ENCODE peak calls at places on chromosomes 11 and 22, in four cellular contexts. One of them, this sample, is unnamed.

GRCh38 chr11:76174330-76174729 is 32.0 kb downstream of the WNT11 start:
- DNase-seq in HepG2: no peak
- DNase-seq in K562: no peak
- DNase-seq in A549: no peak
- DNase-seq in this sample: no peak

GRCh38 chr11:65778901-65779668 is 1.7 kb downstream of the AP5B1 start:
- DNase-seq in HepG2: no peak
- DNase-seq in A549: no peak
- DNase-seq in K562: no peak
- DNase-seq in this sample: no peak

GRCh38 chr22:30251661-30252226 is 5.2 kb upstream of the LIF start:
- DNase-seq in HepG2: no peak
- DNase-seq in A549: no peak
- DNase-seq in K562: no peak
- DNase-seq in this sample: no peak

GRCh38 chr11:32706985-32707736 is 87.3 kb downstream of the CCDC73 start:
- DNase-seq in HepG2: peak
- DNase-seq in A549: peak
- DNase-seq in K562: no peak
- DNase-seq in this sample: no peak

GRCh38 chr22:26949193-26949592 is 291.8 kb downstream of the MIAT start:
- DNase-seq in HepG2: no peak
- DNase-seq in K562: no peak
- DNase-seq in A549: no peak
- DNase-seq in this sample: peak

GRCh38 chr11:74494916-74495315 is 1.4 kb upstream of the LIPT2 start:
- DNase-seq in K562: no peak
- DNase-seq in HepG2: no peak
- DNase-seq in A549: no peak
- DNase-seq in this sample: no peak

GRCh38 chr11:23903044-23903704 is 593.7 kb upstream of the LUZP2 start:
- DNase-seq in K562: no peak
- DNase-seq in A549: no peak
- DNase-seq in HepG2: peak
- DNase-seq in this sample: no peak

GRCh38 chr11:11963842-11964773 is 44.3 kb downstream of the DKK3 start:
- DNase-seq in A549: no peak
- DNase-seq in HepG2: no peak
- DNase-seq in K562: no peak
- DNase-seq in this sample: no peak

GRCh38 chr11:96306933-96307747 is 35.9 kb downstream of the MAML2 start:
- DNase-seq in HepG2: peak
- DNase-seq in A549: peak
- DNase-seq in K562: peak
- DNase-seq in this sample: no peak

GRCh38 chr22:19419464-19420178 is 11.9 kb downstream of the HIRA start:
- DNase-seq in A549: no peak
- DNase-seq in K562: peak
- DNase-seq in HepG2: no peak
- DNase-seq in this sample: no peak

GRCh38 chr11:12569499-12570040 is 104.7 kb upstream of the TEAD1 start:
- DNase-seq in K562: no peak
- DNase-seq in HepG2: no peak
- DNase-seq in A549: no peak
- DNase-seq in this sample: no peak

GRCh38 chr22:40637181-40638150 is 947 bp upstream of the MRTFA start:
- DNase-seq in HepG2: no peak
- DNase-seq in K562: peak
- DNase-seq in A549: no peak
- DNase-seq in this sample: peak

GRCh38 chr11:73469401-73469800 is 93.2 kb downstream of the RELT start:
- DNase-seq in HepG2: no peak
- DNase-seq in A549: no peak
- DNase-seq in K562: no peak
- DNase-seq in this sample: no peak

GRCh38 chr11:2320591-2321310 is 18.9 kb downstream of the TSPAN32 start:
- DNase-seq in A549: no peak
- DNase-seq in K562: no peak
- DNase-seq in HepG2: no peak
- DNase-seq in this sample: no peak
- TF ChIP-seq NR3C1 in A549: no peak
- TF ChIP-seq NR3C1 in K562: no peak
- TF ChIP-seq NR3C1 in HepG2: no peak
- TF ChIP-seq NR3C1 in this sample: no peak

GRCh38 chr11:113313601-113314000 is 782 bp upstream of the TTC12 start:
- DNase-seq in HepG2: no peak
- DNase-seq in A549: no peak
- DNase-seq in K562: no peak
- DNase-seq in this sample: no peak
- TF ChIP-seq NR3C1 in HepG2: no peak
- TF ChIP-seq NR3C1 in A549: no peak
- TF ChIP-seq NR3C1 in K562: no peak
- TF ChIP-seq NR3C1 in this sample: no peak

DNA sequence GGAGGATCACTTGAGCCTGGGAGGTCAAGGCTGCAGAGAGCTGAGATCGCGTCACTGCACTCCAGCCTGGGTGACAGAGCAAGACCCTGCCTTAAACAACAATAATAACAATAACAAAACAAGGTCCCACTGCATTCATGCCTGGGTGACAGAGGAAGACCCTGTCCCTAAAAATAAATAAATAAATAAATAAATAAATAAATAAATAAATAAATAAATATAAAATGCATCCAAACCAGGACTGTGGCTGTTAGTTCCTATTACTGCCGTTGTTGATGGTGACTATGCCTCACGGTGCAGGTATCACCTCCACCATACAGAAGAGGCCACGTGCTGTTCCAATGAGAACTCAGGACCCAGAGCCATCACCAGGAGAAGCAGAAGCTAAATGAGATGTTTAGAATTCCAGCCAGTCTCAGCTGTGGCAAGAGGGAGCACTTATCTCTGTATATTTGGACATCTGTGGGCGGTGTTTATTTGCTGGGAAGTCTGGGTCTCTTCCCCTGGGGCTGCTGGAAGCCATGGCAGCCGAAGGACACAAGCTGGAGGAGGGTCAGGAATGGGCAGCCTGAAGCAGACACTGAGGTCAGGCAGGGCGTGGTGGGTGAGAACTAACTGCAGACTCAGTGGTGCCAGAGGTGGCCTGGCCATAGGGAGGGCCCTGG is 21.6 kb downstream of the C11orf86 start:
- DNase-seq in K562: no peak
- DNase-seq in HepG2: peak
- DNase-seq in A549: no peak
- DNase-seq in this sample: no peak
- TF ChIP-seq NR3C1 in K562: no peak
- TF ChIP-seq NR3C1 in HepG2: no peak
- TF ChIP-seq NR3C1 in A549: no peak
- TF ChIP-seq NR3C1 in this sample: no peak

GRCh38 chr11:46240371-46240770 is 37.1 kb upstream of the CREB3L1 start:
- DNase-seq in A549: no peak
- DNase-seq in K562: no peak
- DNase-seq in HepG2: no peak
- DNase-seq in this sample: no peak
- TF ChIP-seq NR3C1 in A549: no peak
- TF ChIP-seq NR3C1 in K562: no peak
- TF ChIP-seq NR3C1 in HepG2: no peak
- TF ChIP-seq NR3C1 in this sample: no peak

GRCh38 chr11:9639985-9640384 is 23.9 kb upstream of the SWAP70 start:
- DNase-seq in A549: no peak
- DNase-seq in K562: no peak
- DNase-seq in HepG2: no peak
- DNase-seq in this sample: no peak
- TF ChIP-seq NR3C1 in A549: no peak
- TF ChIP-seq NR3C1 in K562: no peak
- TF ChIP-seq NR3C1 in HepG2: no peak
- TF ChIP-seq NR3C1 in this sample: no peak

GRCh38 chr11:31120428-31120827 is 249.1 kb downstream of the DCDC1 start:
- DNase-seq in K562: no peak
- DNase-seq in A549: no peak
- DNase-seq in HepG2: no peak
- DNase-seq in this sample: no peak

GRCh38 chr11:31117038-31117437 is 252.5 kb downstream of the DCDC1 start:
- DNase-seq in A549: no peak
- DNase-seq in K562: no peak
- DNase-seq in HepG2: no peak
- DNase-seq in this sample: no peak

GRCh38 chr11:31114437-31114836 is 255.1 kb downstream of the DCDC1 start:
- DNase-seq in K562: no peak
- DNase-seq in HepG2: no peak
- DNase-seq in A549: no peak
- DNase-seq in this sample: no peak

GRCh38 chr11:31118566-31118965 is 251.0 kb downstream of the DCDC1 start:
- DNase-seq in K562: no peak
- DNase-seq in HepG2: no peak
- DNase-seq in A549: no peak
- DNase-seq in this sample: no peak
- TF ChIP-seq NR3C1 in K562: no peak
- TF ChIP-seq NR3C1 in HepG2: no peak
- TF ChIP-seq NR3C1 in A549: no peak
- TF ChIP-seq NR3C1 in this sample: no peak

GRCh38 chr22:36336246-36337182 is 51.3 kb downstream of the MYH9 start:
- DNase-seq in K562: no peak
- DNase-seq in HepG2: no peak
- DNase-seq in A549: no peak
- DNase-seq in this sample: no peak
- TF ChIP-seq NR3C1 in K562: no peak
- TF ChIP-seq NR3C1 in HepG2: no peak
- TF ChIP-seq NR3C1 in A549: no peak
- TF ChIP-seq NR3C1 in this sample: no peak

GRCh38 chr22:28883917-28884753 is 763 bp downstream of the ZNRF3 start:
- DNase-seq in K562: peak
- DNase-seq in A549: peak
- DNase-seq in HepG2: no peak
- DNase-seq in this sample: peak
- TF ChIP-seq NR3C1 in K562: no peak
- TF ChIP-seq NR3C1 in A549: no peak
- TF ChIP-seq NR3C1 in HepG2: no peak
- TF ChIP-seq NR3C1 in this sample: no peak

This sample was measured in WTC11.